ENCODE peak calls at places on chromosome 21, in ten cellular contexts. J is IMR-90; V is small intestine; M is heart left ventricle; O is NT2/D1; K is effector memory CD4-positive, alpha-beta T cell; T is uterus; B is body of pancreas; E is DND-41; Q is fibroblast of lung. F is an unnamed sample.

GRCh38 chr21:16169102-16169511 is 439.3 kb downstream of the USP25 start:
- DNase-seq in J (peak; percentile 8), V (no peak), M (no peak), O (no peak), K (no peak), T (no peak), B (no peak), E (no peak), Q (peak; percentile 83), F (no peak)

GRCh38 chr21:36708512-36709029 is 9.7 kb downstream of the SIM2 start:
- DNase-seq in J (no peak), V (no peak), M (no peak), O (no peak), K (no peak), T (no peak), B (no peak), E (no peak), Q (no peak), F (no peak)

GRCh38 chr21:29638761-29639327 is 301.0 kb downstream of the GRIK1 start:
- DNase-seq in J (no peak), V (no peak), M (no peak), O (no peak), K (no peak), T (no peak), B (no peak), E (no peak), Q (no peak), F (no peak)

GRCh38 chr21:15062566-15062965 is 2.2 kb downstream of the NRIP1 start:
- DNase-seq in J (no peak), V (peak; percentile 52), M (no peak), O (no peak), K (no peak), T (no peak), B (no peak), E (no peak), Q (peak; percentile 15), F (no peak)

GRCh38 chr21:30072496-30072895 is 94.1 kb downstream of the CLDN17 start:
- DNase-seq in J (no peak), V (peak; percentile 5), M (no peak), O (peak; percentile 95), K (no peak), T (no peak), B (peak; percentile 17), E (no peak), Q (peak; percentile 0), F (no peak)

GRCh38 chr21:28132713-28133112 is 860.0 kb downstream of the LTN1 start:
- DNase-seq in J (peak; percentile 44), V (no peak), M (no peak), O (no peak), K (no peak), T (no peak), B (no peak), E (no peak), Q (peak; percentile 16), F (no peak)

GRCh38 chr21:19913995-19914394 is 1084.2 kb upstream of the NCAM2 start:
- DNase-seq in J (no peak), V (no peak), M (no peak), O (no peak), K (no peak), T (no peak), B (no peak), E (no peak), Q (no peak), F (no peak)

GRCh38 chr21:37917612-37918011 is 1.4 kb upstream of the KCNJ6 start:
- DNase-seq in J (peak; percentile 87), V (no peak), M (no peak), O (no peak), K (no peak), T (no peak), B (no peak), E (no peak), Q (peak; percentile 42), F (no peak)

DNA sequence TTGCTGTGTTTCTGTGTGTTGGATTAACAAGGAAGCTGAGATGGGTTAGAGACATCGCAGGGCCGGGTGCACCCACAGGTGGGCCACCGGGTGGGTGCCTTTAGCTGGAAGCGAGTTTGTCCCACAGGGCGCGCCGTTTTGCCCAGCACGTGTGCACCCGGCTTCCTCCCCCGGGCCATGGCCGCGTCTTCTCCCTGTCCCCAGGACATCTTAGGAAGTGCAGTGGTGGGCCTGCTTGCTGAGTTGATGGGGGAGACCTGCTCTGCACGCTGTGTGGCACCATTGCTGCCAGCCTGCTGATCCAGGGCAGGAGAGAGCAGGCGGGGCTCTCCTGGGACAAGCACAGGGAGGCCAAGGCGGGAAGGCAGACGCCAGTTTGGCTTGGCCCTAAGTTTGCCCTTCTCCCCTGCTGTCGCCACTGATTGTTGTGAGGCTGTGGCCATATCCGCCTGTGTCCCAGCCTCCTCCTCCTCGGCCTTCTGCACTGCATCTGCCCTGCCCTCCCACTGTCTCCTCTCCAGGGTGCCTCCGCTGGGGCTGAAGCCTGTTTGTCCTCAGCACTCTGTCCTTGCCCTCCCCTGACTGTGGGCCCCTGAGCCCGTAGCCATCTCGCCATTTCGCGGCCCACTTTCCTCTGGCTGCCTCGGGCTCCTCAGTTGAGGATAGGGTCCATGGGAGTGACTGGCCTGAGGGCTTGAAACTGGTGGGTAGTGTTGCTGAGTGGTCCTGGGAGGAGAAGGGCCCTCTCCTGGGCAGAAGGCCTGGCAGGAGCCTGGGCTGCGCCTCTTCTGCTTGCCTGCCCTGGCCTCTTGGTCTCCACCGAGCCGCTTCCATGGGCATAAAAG is 47.6 kb downstream of the PKNOX1 start:
- DNase-seq in J (no peak), V (no peak), M (no peak), O (no peak), K (no peak), T (no peak), B (no peak), E (no peak), Q (no peak), F (no peak)
- H3K36me3 ChIP-seq in J (peaks cover 48% of the 10 kb centered on the region), V (peaks cover 15% of the 10 kb centered on the region), M (peaks cover 83% of the 10 kb centered on the region), O (peaks cover 59% of the 10 kb centered on the region), K (peaks cover 43% of the 10 kb centered on the region), T (no peaks in the 10 kb centered on the region), B (no peaks in the 10 kb centered on the region), E (peaks cover 65% of the 10 kb centered on the region), Q (peaks cover 13% of the 10 kb centered on the region), F (peaks cover 67% of the 10 kb centered on the region)

GRCh38 chr21:33561373-33561772 is 18.5 kb downstream of the SON start:
- DNase-seq in J (no peak), V (no peak), M (no peak), O (no peak), K (no peak), T (no peak), B (no peak), E (no peak), Q (peak; percentile 63), F (no peak)

GRCh38 chr21:33557447-33557846 is 14.6 kb downstream of the SON start:
- DNase-seq in J (no peak), V (no peak), M (no peak), O (no peak), K (no peak), T (no peak), B (no peak), E (no peak), Q (no peak), F (no peak)

GRCh38 chr21:33559813-33560212 is 17.0 kb downstream of the SON start:
- DNase-seq in J (no peak), V (no peak), M (no peak), O (no peak), K (no peak), T (no peak), B (no peak), E (no peak), Q (no peak), F (no peak)

GRCh38 chr21:33560965-33561364 is 18.1 kb downstream of the SON start:
- DNase-seq in J (no peak), V (no peak), M (no peak), O (no peak), K (no peak), T (no peak), B (no peak), E (no peak), Q (no peak), F (no peak)

DNA sequence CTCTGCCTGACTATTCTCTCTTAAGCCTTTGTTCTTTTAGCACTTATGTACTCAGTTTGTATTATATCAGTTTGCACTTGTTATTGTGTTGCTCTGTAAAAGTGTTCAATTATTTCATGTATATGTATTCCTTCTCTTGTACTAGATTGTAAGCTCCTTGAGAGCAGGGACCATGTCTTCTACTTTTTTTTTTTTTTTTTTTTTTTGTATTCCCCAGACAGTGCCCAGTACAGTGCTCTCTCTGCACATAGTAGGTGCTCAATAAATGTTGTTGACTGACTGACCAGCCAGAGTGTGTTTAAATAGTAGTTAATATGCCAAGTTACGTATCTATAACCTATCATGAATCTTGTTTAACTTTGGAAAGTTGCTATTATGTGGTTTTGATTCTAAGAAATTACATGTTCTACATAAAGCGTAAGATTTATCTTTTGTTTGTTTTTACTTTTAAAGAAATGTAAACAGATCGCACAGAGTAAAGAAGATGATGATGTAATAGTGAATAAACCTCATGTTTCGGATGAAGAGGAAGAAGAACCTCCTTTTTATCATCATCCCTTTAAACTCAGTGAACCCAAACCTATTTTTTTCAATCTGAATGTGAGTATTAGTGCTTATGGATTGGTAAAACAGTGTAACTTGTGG is 16.1 kb downstream of the SON start:
- DNase-seq in J (peak; percentile 70), V (no peak), M (no peak), O (no peak), K (no peak), T (no peak), B (no peak), E (no peak), Q (no peak), F (no peak)
- H3K36me3 ChIP-seq in J (peaks cover 46% of the 10 kb centered on the region), V (peaks cover 28% of the 10 kb centered on the region), M (peaks cover 99% of the 10 kb centered on the region), O (peaks cover 98% of the 10 kb centered on the region), K (peaks cover 76% of the 10 kb centered on the region), T (no peaks in the 10 kb centered on the region), B (peaks cover 10% of the 10 kb centered on the region), E (peaks cover 96% of the 10 kb centered on the region), Q (peaks cover 19% of the 10 kb centered on the region), F (peaks cover 18% of the 10 kb centered on the region)

DNA sequence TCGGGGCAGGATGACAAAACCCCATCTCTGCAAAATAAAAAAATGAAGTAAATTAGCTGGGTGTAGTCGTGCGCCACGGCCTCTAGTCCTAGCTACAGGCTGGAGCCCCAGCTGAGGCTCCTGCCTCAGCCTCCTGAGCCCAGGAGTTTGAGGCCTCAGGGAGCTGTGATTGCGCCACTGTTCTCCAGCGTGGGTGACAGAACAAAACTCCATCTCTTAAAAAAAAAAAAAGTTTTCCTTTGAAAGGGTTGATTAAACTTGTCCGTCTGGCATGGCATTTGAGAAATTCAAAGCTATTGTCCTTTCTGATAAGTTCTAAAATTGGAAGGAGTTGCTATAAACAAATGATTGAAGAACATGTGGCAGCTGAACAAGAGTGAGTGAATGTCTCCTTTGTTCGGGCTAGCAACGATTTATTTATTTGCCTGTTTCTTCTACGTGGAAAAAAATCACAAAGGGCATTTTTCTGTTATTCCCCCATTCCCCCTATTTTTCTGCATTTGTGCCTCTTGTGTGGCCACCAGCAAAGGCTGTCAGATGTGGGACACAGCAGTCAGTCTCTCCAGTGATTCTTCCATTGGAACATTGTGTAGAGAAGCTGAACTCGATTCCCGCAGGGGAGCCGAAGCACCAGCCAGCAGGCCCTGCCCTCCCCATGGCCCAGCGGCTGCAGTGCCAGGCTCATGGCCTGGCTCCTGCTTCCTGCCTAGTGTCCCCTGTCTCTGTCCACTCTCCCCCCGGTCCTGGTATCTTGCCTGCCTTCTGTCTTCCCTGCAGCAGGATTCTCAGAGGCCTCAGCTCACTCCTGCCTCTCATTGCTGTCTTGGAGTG is 21.5 kb upstream of the PWP2 start:
- DNase-seq in J (no peak), V (no peak), M (no peak), O (no peak), K (no peak), T (no peak), B (no peak), E (no peak), Q (no peak), F (no peak)
- H3K36me3 ChIP-seq in J (peaks cover 71% of the 10 kb centered on the region), V (peaks cover 5% of the 10 kb centered on the region), M (peaks cover 100% of the 10 kb centered on the region), O (peaks cover 99% of the 10 kb centered on the region), K (peaks cover 32% of the 10 kb centered on the region), T (no peaks in the 10 kb centered on the region), B (no peaks in the 10 kb centered on the region), E (peaks cover 98% of the 10 kb centered on the region), Q (peaks cover 27% of the 10 kb centered on the region), F (peaks cover 99% of the 10 kb centered on the region)

GRCh38 chr21:45276620-45277019 is 11.1 kb downstream of the POFUT2 start:
- DNase-seq in J (no peak), V (no peak), M (no peak), O (no peak), K (no peak), T (peak; percentile 10), B (no peak), E (no peak), Q (no peak), F (no peak)

GRCh38 chr21:45280178-45280821 is 7.4 kb downstream of the POFUT2 start:
- DNase-seq in J (no peak), V (no peak), M (no peak), O (no peak), K (no peak), T (peak; percentile 8), B (no peak), E (no peak), Q (no peak), F (no peak)

GRCh38 chr21:45279446-45280177 is 8.1 kb downstream of the POFUT2 start:
- DNase-seq in J (no peak), V (no peak), M (no peak), O (no peak), K (no peak), T (peak; percentile 5), B (no peak), E (no peak), Q (no peak), F (peak; percentile 28)

GRCh38 chr21:45277101-45278045 is 10.3 kb downstream of the POFUT2 start:
- DNase-seq in J (no peak), V (no peak), M (no peak), O (no peak), K (no peak), T (peak; percentile 15), B (no peak), E (no peak), Q (no peak), F (peak; percentile 41)

DNA sequence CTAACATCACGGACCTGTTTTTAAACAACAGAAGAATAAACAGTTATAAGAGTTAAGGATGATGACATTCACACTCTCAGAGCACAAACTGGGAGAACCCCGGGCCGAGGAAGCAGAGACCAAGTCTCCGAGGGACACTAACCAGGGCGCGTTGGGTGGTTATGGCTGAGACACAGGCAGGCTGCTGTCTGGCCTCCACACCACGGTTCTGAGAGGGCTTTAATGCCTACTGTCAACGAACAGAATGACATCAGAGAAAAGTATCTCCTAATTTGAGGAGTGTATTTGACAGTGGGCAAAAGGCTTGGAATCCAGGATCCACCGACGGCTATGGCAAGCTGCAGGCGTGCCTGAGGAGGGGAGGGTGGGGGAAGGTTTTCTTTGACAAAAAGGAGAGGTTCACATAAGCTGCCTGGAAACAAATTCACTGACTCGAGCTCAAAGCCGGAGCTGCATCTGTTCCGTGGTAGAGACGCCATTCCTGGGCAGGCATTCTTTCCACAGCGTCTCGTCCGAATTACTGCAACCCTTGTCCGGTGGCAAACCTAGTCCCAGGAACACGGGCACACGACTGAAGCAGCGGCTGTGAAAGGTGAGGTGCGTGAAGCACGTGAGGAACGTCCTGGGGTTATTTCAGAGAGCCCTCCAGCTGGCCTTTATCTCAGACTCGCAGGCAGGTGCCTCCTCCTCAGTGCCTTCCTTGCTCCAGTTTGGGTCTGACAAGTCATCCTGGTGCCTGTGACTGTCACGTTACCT is 9.4 kb downstream of the POFUT2 start:
- DNase-seq in J (no peak), V (no peak), M (no peak), O (no peak), K (no peak), T (peak; percentile 13), B (no peak), E (no peak), Q (no peak), F (no peak)
- H3K36me3 ChIP-seq in J (peaks cover 77% of the 10 kb centered on the region), V (peaks cover 19% of the 10 kb centered on the region), M (peaks cover 91% of the 10 kb centered on the region), O (peaks cover 95% of the 10 kb centered on the region), K (peaks cover 55% of the 10 kb centered on the region), T (no peaks in the 10 kb centered on the region), B (peaks cover 11% of the 10 kb centered on the region), E (peaks cover 54% of the 10 kb centered on the region), Q (peaks cover 40% of the 10 kb centered on the region), F (peaks cover 97% of the 10 kb centered on the region)